ENCODE peak calls at places on chromosomes 6 and 20, in four cellular contexts. E is left lung, Q is cardiac muscle cell, T is adipocyte. W is an unnamed sample. For H3K9me3, the result is how much of the 10 kb centered on the place peaks cover.

GRCh38 chr6:2503816-2504494 is 246.8 kb downstream of the MYLK4 start:
- DNase-seq in E (no peak), T (peak), Q (no peak), W (no peak)

GRCh38 chr6:139364302-139364981 is 10.0 kb downstream of the CITED2 start:
- DNase-seq in E (no peak), Q (peak), T (peak), W (peak)

GRCh38 chr6:127900935-127901334 is at the start of gene THEMIS:
- DNase-seq in Q (no peak), T (no peak), E (no peak), W (no peak)

GRCh38 chr6:1614448-1614766 is 4.7 kb downstream of the FOXC1 start:
- DNase-seq in Q (no peak), E (no peak), T (no peak), W (no peak)

GRCh38 chr6:17907467-17908229 is 79.8 kb downstream of the KIF13A start:
- DNase-seq in E (no peak), T (peak), Q (no peak), W (no peak)

GRCh38 chr6:166333172-166333995 is 9.0 kb downstream of the SFT2D1 start:
- DNase-seq in E (no peak), T (no peak), Q (no peak), W (no peak)

GRCh38 chr20:59772931-59773913 is 160.2 kb downstream of the SYCP2 start:
- DNase-seq in Q (no peak), E (peak), T (no peak), W (no peak)

GRCh38 chr6:142702501-142703460 is 242.2 kb downstream of the HIVEP2 start:
- DNase-seq in T (no peak), E (peak), Q (peak), W (no peak)

GRCh38 chr6:38955876-38956275 is 92.7 kb upstream of the GLP1R start:
- DNase-seq in E (no peak), T (no peak), Q (no peak), W (no peak)

GRCh38 chr6:98657764-98658163 is 176.6 kb upstream of the POU3F2 start:
- DNase-seq in T (peak), Q (peak), E (no peak), W (no peak)

GRCh38 chr6:33578588-33579011 is 1.5 kb downstream of the BAK1 start:
- DNase-seq in E (no peak), T (no peak), Q (no peak), W (no peak)

GRCh38 chr6:87806635-87807034 is 104.6 kb upstream of the AKIRIN2 start:
- DNase-seq in Q (no peak), E (no peak), T (no peak), W (no peak)

GRCh38 chr20:24677626-24678328 is 208.3 kb downstream of the SYNDIG1 start:
- DNase-seq in E (no peak), Q (no peak), T (no peak), W (no peak)

GRCh38 chr6:75158176-75158575 is 47.7 kb downstream of the COL12A1 start:
- DNase-seq in T (no peak), E (no peak), Q (no peak), W (no peak)

GRCh38 chr6:156854466-156855161 is 77.4 kb downstream of the ARID1B start:
- DNase-seq in T (no peak), Q (no peak), E (no peak), W (no peak)

GRCh38 chr6:34674268-34674639 is 22.3 kb downstream of the ILRUN start:
- DNase-seq in Q (no peak), E (no peak), T (no peak), W (no peak)

GRCh38 chr6:44662461-44663121 is 275.1 kb downstream of the CDC5L start:
- DNase-seq in T (peak), Q (no peak), E (no peak), W (peak)

DNA sequence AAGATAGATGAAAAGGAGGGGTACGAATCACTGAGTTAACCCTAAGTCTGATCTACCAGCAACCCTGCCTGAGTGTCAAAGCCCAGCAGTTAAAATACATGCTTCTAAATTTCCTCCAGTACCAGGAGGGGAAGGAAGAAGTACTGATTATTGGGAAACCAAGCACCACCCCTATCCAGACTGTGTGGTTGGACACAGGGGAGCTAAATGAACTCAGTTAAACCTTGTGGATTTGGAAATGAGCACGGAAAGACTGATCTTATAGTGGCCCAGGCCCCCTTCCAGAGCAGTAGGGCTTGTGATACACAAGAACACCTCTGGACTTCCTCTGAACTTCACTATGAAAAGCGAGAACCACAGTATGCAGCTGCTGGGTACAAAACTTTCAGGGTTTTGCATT is 585.6 kb downstream of the MAFB start:
- DNase-seq in E (no peak), T (no peak), Q (no peak), W (no peak)
- H3K9me3 ChIP-seq in E (under half), T (under half), Q (under half), W (under half)

DNA sequence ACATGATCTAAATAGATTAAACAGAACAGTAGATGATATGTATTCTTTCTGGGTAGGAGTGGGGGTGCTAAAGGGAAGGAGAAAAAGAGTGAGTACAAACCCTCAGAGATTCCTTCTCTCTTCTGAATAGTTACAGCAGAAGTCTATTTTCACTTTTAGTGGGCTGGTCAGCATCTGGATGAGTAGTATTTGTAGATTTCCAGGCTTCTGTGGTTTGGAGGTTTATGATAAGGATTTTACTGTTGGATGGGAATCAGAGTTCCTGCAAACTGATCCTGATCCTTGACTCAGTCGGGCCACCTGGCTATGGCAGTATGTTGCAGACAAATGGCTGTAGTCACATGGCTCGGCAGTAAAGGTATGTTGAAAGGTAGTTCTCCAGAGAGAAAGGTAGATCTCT is 84.3 kb upstream of the IFNGR1 start:
- DNase-seq in E (no peak), Q (no peak), T (no peak), W (no peak)
- H3K9me3 ChIP-seq in E (under half), Q (under half), T (under half), W (under half)

GRCh38 chr20:63966172-63966943 is 3.4 kb downstream of the ZNF512B start:
- DNase-seq in Q (no peak), T (no peak), E (peak), W (no peak)

GRCh38 chr20:63968928-63969760 is 586 bp downstream of the ZNF512B start:
- DNase-seq in Q (peak), T (peak), E (peak), W (peak)

GRCh38 chr20:63968136-63968927 is 1.4 kb downstream of the ZNF512B start:
- DNase-seq in E (peak), T (no peak), Q (no peak), W (no peak)

GRCh38 chr20:63966944-63967322 is 2.8 kb downstream of the ZNF512B start:
- DNase-seq in Q (no peak), T (no peak), E (peak), W (no peak)

GRCh38 chr20:63967330-63968135 is 2.2 kb downstream of the ZNF512B start:
- DNase-seq in T (no peak), E (peak), Q (no peak), W (no peak)
- H3K9me3 ChIP-seq in T (under half), E (under half), Q (under half), W (under half)

DNA sequence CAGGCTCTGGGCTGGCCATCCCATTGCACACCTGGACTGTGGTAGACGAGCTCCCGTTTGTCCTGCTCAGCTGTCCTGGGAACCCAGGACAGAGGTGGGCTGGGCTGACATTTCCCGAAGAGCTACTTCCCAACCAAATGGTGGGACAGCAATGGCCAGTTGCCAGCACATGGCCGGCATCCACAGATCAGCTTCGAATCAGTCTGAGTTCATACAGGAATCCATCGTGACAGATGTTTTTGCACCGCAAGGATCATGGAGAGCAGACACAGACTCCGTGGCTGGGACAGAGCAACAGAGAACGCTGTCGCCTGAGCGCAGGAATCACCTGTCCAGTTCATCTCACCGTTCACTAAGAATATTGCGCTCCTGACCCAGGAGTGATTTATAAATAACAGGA is 198.5 kb downstream of the TTLL2 start:
- DNase-seq in E (no peak), Q (no peak), T (no peak), W (no peak)
- H3K9me3 ChIP-seq in E (under half), Q (under half), T (under half), W (under half)

W was measured in HAP-1.